ENCODE peak calls at places on chromosome 22, in ten cellular contexts. U is Calu3, I is heart left ventricle, X is tibial artery, B is Peyer's patch, A is lower lobe of right lung, M is RWPE1, D is BJ, E is brain microvascular endothelial cell, L is upper lobe of right lung. T is an unnamed sample.

GRCh38 chr22:31085493-31085824 is 4.3 kb downstream of the SMTN start:
- DNase-seq in A (no peak), D (no peak), L (no peak), E (no peak), I (peak), B (no peak), U (peak), M (no peak), X (no peak), T (no peak)

GRCh38 chr22:26922804-26923203 is 265.4 kb downstream of the MIAT start:
- DNase-seq in I (no peak), L (no peak), M (peak), A (no peak), X (no peak), B (no peak), D (no peak), U (peak), E (no peak), T (no peak)

GRCh38 chr22:48690583-48691317 is 1136.9 kb downstream of the BRD1 start:
- DNase-seq in B (no peak), E (no peak), L (no peak), X (no peak), A (peak), M (no peak), U (no peak), D (no peak), I (no peak), T (no peak)

GRCh38 chr22:35638408-35638807 is 9.8 kb upstream of the APOL6 start:
- DNase-seq in A (peak), X (peak), U (no peak), L (no peak), I (peak), D (peak), M (no peak), B (no peak), E (no peak), T (no peak)

GRCh38 chr22:24408630-24409029 is 18.8 kb upstream of the ADORA2A start:
- DNase-seq in M (no peak), E (no peak), I (no peak), A (no peak), B (no peak), X (no peak), L (no peak), U (no peak), D (no peak), T (no peak)

GRCh38 chr22:30872282-30873041 is 96.1 kb downstream of the MORC2 start:
- DNase-seq in A (peak), I (peak), X (peak), E (no peak), L (peak), U (no peak), M (no peak), B (no peak), D (no peak), T (no peak)

GRCh38 chr22:32650553-32651345 is 150.8 kb upstream of the TIMP3 start:
- DNase-seq in B (no peak), D (no peak), E (peak), L (no peak), X (no peak), I (no peak), M (no peak), U (no peak), A (no peak), T (no peak)

GRCh38 chr22:27602390-27602789 is 199.2 kb downstream of the MN1 start:
- DNase-seq in A (no peak), U (no peak), X (no peak), M (peak), I (no peak), B (no peak), D (no peak), L (no peak), E (no peak), T (no peak)

GRCh38 chr22:38236786-38237185 is 35.0 kb downstream of the MAFF start:
- DNase-seq in L (no peak), B (no peak), E (no peak), M (no peak), I (no peak), A (no peak), X (no peak), D (no peak), U (peak), T (no peak)

GRCh38 chr22:44535362-44536095 is 37.5 kb upstream of the RTL6 start:
- DNase-seq in E (no peak), D (no peak), U (no peak), X (no peak), M (no peak), A (no peak), B (no peak), L (peak), I (no peak), T (no peak)

GRCh38 chr22:31676700-31677099 is 14.7 kb upstream of the PISD start:
- DNase-seq in L (peak), D (peak), X (peak), B (peak), A (peak), M (peak), U (peak), E (peak), I (peak), T (peak)

GRCh38 chr22:36858156-36858555 is 2.6 kb upstream of the NCF4 start:
- DNase-seq in L (no peak), B (no peak), A (no peak), D (no peak), E (no peak), U (no peak), X (no peak), M (no peak), I (no peak), T (no peak)

GRCh38 chr22:36860821-36861659 is at the start of gene NCF4:
- DNase-seq in M (no peak), I (peak), A (peak), X (peak), D (no peak), U (no peak), L (peak), B (peak), E (no peak), T (peak)

GRCh38 chr22:36860438-36860820 is 377 bp upstream of the NCF4 start:
- DNase-seq in U (no peak), M (no peak), X (no peak), A (no peak), D (no peak), L (peak), I (no peak), B (no peak), E (no peak), T (no peak)

GRCh38 chr22:36858966-36859365 is 1.8 kb upstream of the NCF4 start:
- DNase-seq in I (no peak), U (no peak), A (no peak), L (no peak), X (no peak), B (no peak), M (no peak), D (no peak), E (no peak), T (no peak)

GRCh38 chr22:36860017-36860416 is 789 bp upstream of the NCF4 start:
- DNase-seq in L (no peak), M (peak), A (no peak), I (no peak), B (no peak), D (no peak), X (no peak), U (no peak), E (no peak), T (no peak)
- TF ChIP-seq CTCF in L (no peak), M (no peak), A (no peak), I (no peak), B (no peak), D (no peak), X (no peak), U (no peak), E (no peak), T (peak)

GRCh38 chr22:16914006-16914405 is 88.8 kb upstream of the XKR3 start:
- DNase-seq in X (no peak), E (no peak), A (no peak), U (no peak), M (no peak), L (no peak), I (no peak), D (no peak), B (no peak), T (no peak)
- TF ChIP-seq CTCF in X (no peak), E (no peak), A (no peak), U (no peak), M (no peak), L (no peak), I (no peak), D (no peak), B (no peak), T (no peak)

DNA sequence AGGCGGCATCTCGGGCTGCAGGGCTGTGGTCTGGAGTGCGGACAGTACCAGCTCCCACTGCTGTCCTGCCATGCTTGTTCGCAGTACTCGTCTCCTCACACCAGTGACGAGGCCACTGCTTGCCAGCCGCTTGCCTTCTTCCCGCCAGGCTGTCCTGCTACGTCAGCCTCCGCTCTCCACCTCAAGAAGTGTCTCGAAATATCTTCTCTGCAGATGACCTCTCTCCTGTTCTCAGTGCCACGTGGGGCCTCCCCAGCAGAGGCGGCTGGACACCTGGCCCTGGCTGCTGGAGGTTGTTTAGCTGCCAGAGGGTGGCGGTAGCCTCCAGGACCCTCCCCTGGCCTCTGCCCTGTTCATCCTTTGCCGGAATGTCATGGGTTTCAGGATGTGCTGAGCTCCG is 3.1 kb upstream of the CCDC188 start:
- DNase-seq in E (no peak), B (no peak), X (no peak), U (no peak), A (no peak), I (no peak), M (no peak), L (no peak), D (no peak), T (no peak)
- TF ChIP-seq CTCF in E (no peak), B (no peak), X (no peak), U (no peak), A (no peak), I (no peak), M (no peak), L (no peak), D (peak), T (no peak)

GRCh38 chr22:21641417-21641794 is 696 bp upstream of the SDF2L1 start:
- DNase-seq in X (peak), B (no peak), A (peak), U (peak), M (no peak), I (no peak), D (no peak), L (peak), E (no peak), T (peak)
- TF ChIP-seq CTCF in X (peak), B (peak), A (peak), U (peak), M (peak), I (peak), D (peak), L (peak), E (peak), T (no peak)

GRCh38 chr22:39896313-39896996 is 2.9 kb upstream of the ENTHD1 start:
- DNase-seq in X (no peak), D (no peak), M (no peak), E (no peak), L (no peak), U (no peak), B (no peak), A (no peak), I (no peak), T (no peak)
- TF ChIP-seq CTCF in X (no peak), D (no peak), M (no peak), E (no peak), L (no peak), U (no peak), B (no peak), A (no peak), I (no peak), T (no peak)

T was measured in GM13976.